ENCODE peak calls at places on chromosomes 3 and 15, in eight cellular contexts. Y, M, L, W, E, G, P and U are unnamed samples.

GRCh38 chr3:105598047-105598796 is 231.5 kb downstream of the ALCAM start:
- DNase-seq in Y (no peak), M (no peak), L (no peak), W (no peak), E (no peak), G (no peak), P (peak), U (no peak)

GRCh38 chr3:100525753-100526612 is 33.6 kb downstream of the TMEM45A start:
- DNase-seq in Y (no peak), M (no peak), L (no peak), W (no peak), E (no peak), G (no peak), P (no peak), U (no peak)

GRCh38 chr3:182979719-182980191 is 583 bp downstream of the DCUN1D1 start:
- DNase-seq in Y (peak), M (peak), L (peak), W (peak), E (peak), G (peak), P (peak), U (no peak)

GRCh38 chr3:45056608-45057301 is 30.7 kb downstream of the CLEC3B start:
- DNase-seq in Y (no peak), M (no peak), L (no peak), W (no peak), E (no peak), G (no peak), P (no peak), U (no peak)

GRCh38 chr3:69385723-69386483 is at the start of gene FRMD4B:
- DNase-seq in Y (no peak), M (peak), L (peak), W (no peak), E (peak), G (no peak), P (peak), U (no peak)

GRCh38 chr15:54033954-54034458 is 55.8 kb downstream of the UNC13C start:
- DNase-seq in Y (no peak), M (no peak), L (no peak), W (no peak), E (no peak), G (no peak), P (no peak), U (no peak)

GRCh38 chr3:183448369-183449128 is 20.1 kb upstream of the MCF2L2 start:
- DNase-seq in Y (no peak), M (no peak), L (no peak), W (no peak), E (no peak), G (no peak), P (no peak), U (no peak)

GRCh38 chr15:31525988-31526665 is 199.5 kb downstream of the KLF13 start:
- DNase-seq in Y (no peak), M (no peak), L (no peak), W (no peak), E (no peak), G (no peak), P (no peak), U (no peak)

GRCh38 chr15:38129531-38130199 is 123.0 kb upstream of the SPRED1 start:
- DNase-seq in Y (no peak), M (peak), L (peak), W (no peak), E (no peak), G (peak), P (peak), U (peak)

GRCh38 chr15:32029409-32029861 is 880 bp upstream of the CHRNA7 start:
- DNase-seq in Y (no peak), M (peak), L (peak), W (no peak), E (no peak), G (no peak), P (peak), U (no peak)

GRCh38 chr3:87298111-87298718 is 21.8 kb upstream of the POU1F1 start:
- DNase-seq in Y (peak), M (peak), L (no peak), W (no peak), E (no peak), G (peak), P (peak), U (peak)

GRCh38 chr3:64104691-64105101 is 81.4 kb upstream of the PSMD6 start:
- DNase-seq in Y (no peak), M (no peak), L (no peak), W (no peak), E (no peak), G (no peak), P (no peak), U (no peak)